ENCODE peak calls at places on chromosome 17, in four cellular contexts. X, F, R and C are unnamed samples.

GRCh38 chr17:64503821-64504768 is 2.0 kb downstream of the DDX5 start:
- DNase-seq in X (no peak), F (no peak), R (no peak), C (no peak)

GRCh38 chr17:67696853-67697505 is 20.8 kb upstream of the NOL11 start:
- DNase-seq in X (no peak), F (peak), R (no peak), C (no peak)

GRCh38 chr17:9519873-9520272 is 55.7 kb downstream of the STX8 start:
- DNase-seq in X (no peak), F (no peak), R (no peak), C (no peak)

GRCh38 chr17:55735784-55736405 is 13.2 kb upstream of the TMEM100 start:
- DNase-seq in X (no peak), F (peak), R (no peak), C (no peak)

GRCh38 chr17:48030531-48030930 is 7.1 kb downstream of the COPZ2 start:
- DNase-seq in X (no peak), F (no peak), R (no peak), C (no peak)

GRCh38 chr17:65017375-65017774 is 39.2 kb downstream of the GNA13 start:
- DNase-seq in X (no peak), F (no peak), R (no peak), C (no peak)

GRCh38 chr17:76417499-76418143 is 33.2 kb downstream of the SPHK1 start:
- DNase-seq in X (no peak), F (no peak), R (no peak), C (no peak)

GRCh38 chr17:2406271-2406902 is 5.5 kb upstream of the MNT start:
- DNase-seq in X (no peak), F (no peak), R (no peak), C (no peak)

GRCh38 chr17:75267403-75268232 is 3.4 kb downstream of the MIF4GD start:
- DNase-seq in X (no peak), F (no peak), R (no peak), C (no peak)

GRCh38 chr17:80833952-80834895 is 157.4 kb upstream of the CHMP6 start:
- DNase-seq in X (peak), F (no peak), R (peak), C (no peak)

GRCh38 chr17:76420356-76421053 is 32.4 kb downstream of the UBE2O start:
- DNase-seq in X (no peak), F (no peak), R (no peak), C (no peak)

GRCh38 chr17:17626151-17626805 is 34.8 kb upstream of the PEMT start:
- DNase-seq in X (no peak), F (no peak), R (no peak), C (no peak)

GRCh38 chr17:63775420-63775819 is 1.4 kb downstream of the DDX42 start:
- DNase-seq in X (no peak), F (no peak), R (no peak), C (no peak)

GRCh38 chr17:49932131-49932723 is 36.8 kb upstream of the DLX4 start:
- DNase-seq in X (no peak), F (no peak), R (no peak), C (no peak)

GRCh38 chr17:15404116-15404730 is 62.8 kb upstream of the TEKT3 start:
- DNase-seq in X (no peak), F (no peak), R (no peak), C (no peak)

GRCh38 chr17:75047398-75048098 is 523 bp downstream of the KCTD2 start:
- DNase-seq in X (no peak), F (no peak), R (peak), C (peak)

GRCh38 chr17:67132366-67132765 is 88.0 kb downstream of the CACNG1 start:
- DNase-seq in X (no peak), F (no peak), R (no peak), C (no peak)

GRCh38 chr17:57879437-57880085 is 29.7 kb upstream of the MRPS23 start:
- DNase-seq in X (no peak), F (peak), R (no peak), C (no peak)